ENCODE peak calls at places on chromosome 18, in four cellular contexts. P is left ventricle myocardium superior, U is cardiac fibroblast, F is GM12865. W is an unnamed sample.

GRCh38 chr18:78849046-78849445 is 130.6 kb upstream of the SALL3 start:
- DNase-seq in F (no peak), U (no peak), P (no peak), W (no peak)

GRCh38 chr18:74139888-74140287 is 7.7 kb downstream of the FBXO15 start:
- DNase-seq in U (peak; percentile 38), P (no peak), F (no peak), W (no peak)

GRCh38 chr18:55907352-55908045 is 319.5 kb upstream of the TCF4 start:
- DNase-seq in P (peak; percentile 43), F (no peak), U (peak; percentile 28), W (no peak)

GRCh38 chr18:59881728-59882685 is 17.8 kb upstream of the PMAIP1 start:
- DNase-seq in P (no peak), U (peak; percentile 62), F (peak; percentile 57), W (peak; percentile 30)

GRCh38 chr18:13492314-13492713 is 234.0 kb downstream of the FAM210A start:
- DNase-seq in U (no peak), F (no peak), P (no peak), W (no peak)

GRCh38 chr18:74635202-74635969 is 37.7 kb downstream of the ZNF407 start:
- DNase-seq in F (no peak), P (no peak), U (no peak), W (no peak)

GRCh38 chr18:8264861-8265411 is 344.3 kb upstream of the RAB12 start:
- DNase-seq in F (no peak), P (no peak), U (peak; percentile 43), W (no peak)

GRCh38 chr18:3059272-3059671 is 46.3 kb upstream of the LPIN2 start:
- DNase-seq in P (no peak), U (no peak), F (peak; percentile 56), W (no peak)

GRCh38 chr18:37481058-37481457 is 84.5 kb downstream of the CELF4 start:
- DNase-seq in U (no peak), F (no peak), P (no peak), W (no peak)

GRCh38 chr18:78836838-78837237 is 142.8 kb upstream of the SALL3 start:
- DNase-seq in P (no peak), U (no peak), F (no peak), W (no peak)

GRCh38 chr18:9708057-9708881 is at the start of gene RAB31:
- DNase-seq in U (peak; percentile 93), P (peak; percentile 90), F (peak; percentile 80), W (peak; percentile 34)

W was measured in activated CD4-positive, alpha-beta memory T cell treated with anti-CD3 and anti-CD28 coated beads, Interleukin-2, amount 10 ng/mL, durations not matched to agents 7 days and 5 days.